ENCODE peak calls at places on chromosomes 12 and 14, in seven cellular contexts. U is CD8-positive, alpha-beta T cell; I is GM10248; N is progenitor cell of endocrine pancreas; W is fibroblast of mammary gland; C is WERI-Rb-1; P is nephron progenitor cell. O is an unnamed sample.

GRCh38 chr12:86389949-86390348 is 133.8 kb upstream of the MGAT4C start:
- DNase-seq in U (no peak), I (no peak), N (no peak), W (peak), C (peak), P (no peak), O (no peak)

GRCh38 chr12:30519535-30519934 is 176.1 kb downstream of the IPO8 start:
- DNase-seq in U (no peak), I (no peak), N (no peak), W (no peak), C (no peak), P (no peak), O (no peak)

GRCh38 chr12:100896192-100896591 is 101.6 kb downstream of the ANO4 start:
- DNase-seq in U (no peak), I (no peak), N (no peak), W (no peak), C (no peak), P (no peak), O (no peak)

GRCh38 chr12:31962076-31962475 is 2.9 kb downstream of the RESF1 start:
- DNase-seq in U (no peak), I (no peak), N (no peak), W (no peak), C (no peak), P (no peak), O (no peak)

GRCh38 chr12:85740190-85740589 is 96.0 kb downstream of the RASSF9 start:
- DNase-seq in U (no peak), I (no peak), N (no peak), W (peak), C (no peak), P (no peak), O (no peak)

GRCh38 chr12:122909442-122910288 is 13.7 kb upstream of the VPS37B start:
- DNase-seq in U (no peak), I (no peak), N (no peak), W (no peak), C (no peak), P (no peak), O (no peak)

GRCh38 chr12:95203477-95203843 is 13.8 kb downstream of the FGD6 start:
- DNase-seq in U (no peak), I (no peak), N (no peak), W (no peak), C (no peak), P (no peak), O (no peak)

GRCh38 chr12:13154027-13154538 is 42.4 kb upstream of the EMP1 start:
- DNase-seq in U (no peak), I (no peak), N (no peak), W (peak), C (no peak), P (no peak), O (no peak)

GRCh38 chr12:9707356-9707755 is 25.5 kb downstream of the CLECL1 start:
- DNase-seq in U (no peak), I (no peak), N (no peak), W (no peak), C (no peak), P (no peak), O (no peak)

GRCh38 chr12:9710584-9711375 is 22.1 kb downstream of the CLECL1 start:
- DNase-seq in U (no peak), I (no peak), N (no peak), W (no peak), C (no peak), P (no peak), O (no peak)

GRCh38 chr12:9708853-9709252 is 24.0 kb downstream of the CLECL1 start:
- DNase-seq in U (no peak), I (no peak), N (no peak), W (no peak), C (no peak), P (no peak), O (no peak)

GRCh38 chr12:9706081-9706685 is 26.7 kb downstream of the CLECL1 start:
- DNase-seq in U (no peak), I (no peak), N (no peak), W (no peak), C (no peak), P (no peak), O (no peak)

GRCh38 chr12:9707864-9708808 is 24.8 kb downstream of the CLECL1 start:
- DNase-seq in U (peak), I (peak), N (peak), W (peak), C (peak), P (peak), O (peak)
- TF ChIP-seq CTCF in U (peak), I (peak), N (peak), W (peak), C (peak), P (peak), O (peak)

GRCh38 chr12:49776858-49777257 is 35.5 kb downstream of the TMBIM6 start:
- DNase-seq in U (no peak), I (peak), N (no peak), W (no peak), C (peak), P (no peak), O (no peak)
- TF ChIP-seq CTCF in U (no peak), I (no peak), N (no peak), W (no peak), C (no peak), P (no peak), O (no peak)

DNA sequence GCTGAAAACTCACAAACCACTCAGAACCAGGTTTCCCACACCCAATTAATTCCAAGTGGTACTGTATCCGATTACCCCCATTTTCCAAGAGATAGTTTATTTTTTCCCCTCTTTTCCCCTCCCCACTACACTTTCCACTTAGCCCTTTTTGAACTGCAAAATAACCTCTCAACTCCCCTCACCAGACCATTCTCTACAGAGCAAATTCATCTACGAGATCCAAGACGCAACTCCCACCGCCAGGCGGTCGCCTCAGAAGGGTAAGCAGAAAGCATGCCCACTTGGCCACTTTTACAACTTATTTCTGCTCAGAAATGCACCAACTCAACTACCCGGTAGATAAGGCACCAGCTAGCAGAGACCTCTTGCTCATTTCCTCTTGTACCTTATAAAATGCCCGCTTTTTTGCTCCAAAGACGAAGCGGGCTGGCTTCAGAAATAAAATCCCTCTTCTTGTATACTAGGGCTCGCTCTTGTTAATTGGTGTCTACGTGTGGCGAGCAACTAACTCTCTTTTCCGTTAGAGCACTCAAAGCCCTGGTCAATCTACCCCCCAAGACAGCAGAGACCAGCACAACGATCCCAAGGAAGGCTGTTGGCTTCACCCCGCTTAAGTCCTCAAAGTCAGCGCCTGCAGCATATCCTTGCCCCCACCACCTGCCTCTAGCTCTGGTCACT is 910 bp upstream of the SRP54 start:
- DNase-seq in U (peak), I (no peak), N (no peak), W (no peak), C (peak), P (peak), O (no peak)
- TF ChIP-seq CTCF in U (no peak), I (peak), N (peak), W (peak), C (peak), P (peak), O (no peak)

DNA sequence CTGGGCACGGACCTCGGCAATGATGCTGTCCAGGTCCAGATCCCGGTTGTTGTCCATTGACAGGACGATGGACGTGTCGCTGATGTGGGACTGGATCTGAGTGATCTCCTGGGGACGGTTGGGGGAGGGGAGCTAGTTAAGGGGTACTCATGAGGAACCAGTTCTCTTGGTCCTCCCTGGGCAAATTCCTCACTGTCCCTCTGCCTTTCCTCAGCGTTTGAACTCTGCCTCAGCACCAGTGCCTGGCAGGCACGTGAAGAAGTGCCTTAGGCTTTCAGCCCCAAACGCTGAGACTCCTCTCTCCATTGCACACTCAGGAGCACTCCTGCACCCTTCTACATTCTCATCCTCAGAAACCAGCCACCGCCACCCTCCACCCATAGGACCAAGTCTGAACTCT is 9.7 kb downstream of the KRT72 start:
- DNase-seq in U (no peak), I (no peak), N (no peak), W (no peak), C (no peak), P (no peak), O (no peak)
- TF ChIP-seq CTCF in U (no peak), I (no peak), N (no peak), W (no peak), C (no peak), P (no peak), O (no peak)

GRCh38 chr14:55841625-55842024 is 261.6 kb downstream of the KTN1 start:
- DNase-seq in U (no peak), I (no peak), N (no peak), W (no peak), C (no peak), P (no peak), O (no peak)

GRCh38 chr14:55846852-55847471 is 267.0 kb downstream of the KTN1 start:
- DNase-seq in U (no peak), I (no peak), N (no peak), W (peak), C (no peak), P (no peak), O (peak)

GRCh38 chr14:55845963-55846851 is 266.2 kb downstream of the KTN1 start:
- DNase-seq in U (no peak), I (no peak), N (no peak), W (peak), C (no peak), P (no peak), O (no peak)

GRCh38 chr14:55840821-55841220 is 260.8 kb downstream of the KTN1 start:
- DNase-seq in U (no peak), I (no peak), N (no peak), W (no peak), C (no peak), P (no peak), O (no peak)

GRCh38 chr14:55843718-55844403 is 263.9 kb downstream of the KTN1 start:
- DNase-seq in U (no peak), I (no peak), N (no peak), W (peak), C (no peak), P (no peak), O (no peak)
- TF ChIP-seq CTCF in U (no peak), I (no peak), N (no peak), W (peak), C (no peak), P (no peak), O (no peak)